ENCODE peak calls at places on chromosomes 2 and 18, in seven cellular contexts. T, Y, Q, D, X, C and I are unnamed samples. For H3K4me1, the result is how much of the 10 kb centered on the place peaks cover.

GRCh38 chr2:100588071-100588786 is 25.4 kb downstream of the PDCL3 start:
- DNase-seq in T (peak), Q (no peak), C (no peak), D (no peak), Y (no peak), X (no peak), I (no peak)

GRCh38 chr2:240407090-240407489 is 28.4 kb upstream of the GPC1 start:
- DNase-seq in D (no peak), T (no peak), Q (no peak), Y (no peak), X (no peak), C (no peak), I (no peak)

GRCh38 chr2:180015951-180016709 is 9.0 kb upstream of the CWC22 start:
- DNase-seq in D (no peak), Q (no peak), T (peak), C (no peak), Y (no peak), X (no peak), I (no peak)

GRCh38 chr2:144942516-144943256 is 422.8 kb upstream of the ZEB2 start:
- DNase-seq in Y (no peak), T (peak), Q (no peak), C (no peak), X (no peak), D (no peak), I (no peak)

GRCh38 chr2:28976584-28976983 is 4.5 kb upstream of the TOGARAM2 start:
- DNase-seq in Q (peak), Y (peak), T (peak), D (no peak), C (no peak), X (no peak), I (no peak)

GRCh38 chr2:45674035-45674791 is 22.7 kb downstream of the PRKCE start:
- DNase-seq in C (no peak), Y (no peak), T (peak), Q (no peak), D (no peak), X (no peak), I (no peak)

GRCh38 chr18:12516049-12516677 is 108.4 kb downstream of the PRELID3A start:
- DNase-seq in D (no peak), X (no peak), Q (no peak), C (no peak), T (no peak), Y (no peak), I (no peak)

GRCh38 chr18:59957957-59958356 is 58.2 kb downstream of the PMAIP1 start:
- DNase-seq in X (peak), Y (no peak), Q (peak), T (peak), C (peak), D (no peak), I (no peak)

GRCh38 chr2:11080253-11081115 is 74.8 kb upstream of the SLC66A3 start:
- DNase-seq in X (peak), Q (no peak), C (no peak), D (no peak), T (no peak), Y (no peak), I (no peak)

GRCh38 chr2:232852676-232853075 is 17.4 kb upstream of the SNORC start:
- DNase-seq in Y (no peak), X (no peak), Q (no peak), T (no peak), C (no peak), D (no peak), I (no peak)
- H3K27ac ChIP-seq in Y (no peak), X (no peak), Q (no peak), T (no peak), C (peak), D (no peak), I (no peak)

GRCh38 chr2:236544362-236544761 is 25.3 kb upstream of the ACKR3 start:
- DNase-seq in Y (no peak), T (no peak), Q (no peak), X (no peak), C (no peak), D (no peak), I (no peak)

GRCh38 chr2:236545248-236545658 is 24.4 kb upstream of the ACKR3 start:
- DNase-seq in Q (no peak), X (no peak), D (no peak), T (no peak), C (no peak), Y (no peak), I (no peak)

GRCh38 chr2:236538242-236538641 is 31.4 kb upstream of the ACKR3 start:
- DNase-seq in T (no peak), D (no peak), Y (no peak), Q (no peak), C (no peak), X (no peak), I (no peak)

GRCh38 chr2:236536727-236537398 is 32.8 kb upstream of the ACKR3 start:
- DNase-seq in Y (peak), Q (no peak), C (no peak), X (no peak), D (peak), T (no peak), I (no peak)

GRCh38 chr2:236541008-236541562 is 28.5 kb upstream of the ACKR3 start:
- DNase-seq in X (no peak), T (peak), Q (no peak), Y (no peak), C (no peak), D (no peak), I (no peak)
- H3K4me1 ChIP-seq in X (under half), T (under half), Q (under half), Y (under half), C (under half), D (under half), I (under half)

DNA sequence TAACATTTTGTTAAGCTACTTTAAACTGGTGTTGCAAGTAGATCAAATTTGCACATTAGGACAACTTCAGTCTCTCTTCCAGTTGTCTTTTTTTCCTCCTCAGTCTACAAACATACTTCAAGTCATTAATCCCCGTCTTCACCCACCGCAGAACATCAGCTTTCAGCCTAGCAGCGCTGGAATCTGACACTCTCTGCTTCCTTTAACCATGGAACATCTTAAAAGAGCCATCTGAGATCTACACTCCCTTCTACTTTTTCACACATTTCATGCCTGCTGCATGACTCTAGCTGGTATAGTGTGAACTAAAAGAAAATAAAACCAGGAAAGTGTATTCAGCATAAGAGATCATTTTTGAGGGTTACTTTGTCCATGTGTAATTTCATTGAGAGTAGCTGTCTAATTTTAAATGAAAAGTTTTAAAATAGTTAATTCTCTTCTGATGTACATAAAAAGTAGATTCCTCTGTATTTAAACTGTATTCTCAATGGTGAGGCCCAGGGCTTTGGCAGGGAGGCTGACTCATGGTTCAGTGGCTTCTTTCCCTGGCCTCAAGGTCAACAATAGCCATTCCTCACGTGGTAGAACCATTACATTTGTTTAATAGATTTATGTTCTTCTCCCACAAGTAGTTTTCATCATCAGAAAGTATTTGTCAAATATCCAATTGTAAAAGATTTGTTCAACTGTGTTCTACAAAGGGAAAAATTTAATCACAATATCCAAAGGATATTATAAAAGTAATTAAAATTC is 16.5 kb downstream of the SGPP2 start:
- DNase-seq in T (peak), X (no peak), Q (peak), D (no peak), Y (no peak), C (no peak), I (no peak)
- H3K4me3 ChIP-seq in T (no peak), X (no peak), Q (no peak), D (no peak), Y (no peak), C (no peak), I (no peak)

DNA sequence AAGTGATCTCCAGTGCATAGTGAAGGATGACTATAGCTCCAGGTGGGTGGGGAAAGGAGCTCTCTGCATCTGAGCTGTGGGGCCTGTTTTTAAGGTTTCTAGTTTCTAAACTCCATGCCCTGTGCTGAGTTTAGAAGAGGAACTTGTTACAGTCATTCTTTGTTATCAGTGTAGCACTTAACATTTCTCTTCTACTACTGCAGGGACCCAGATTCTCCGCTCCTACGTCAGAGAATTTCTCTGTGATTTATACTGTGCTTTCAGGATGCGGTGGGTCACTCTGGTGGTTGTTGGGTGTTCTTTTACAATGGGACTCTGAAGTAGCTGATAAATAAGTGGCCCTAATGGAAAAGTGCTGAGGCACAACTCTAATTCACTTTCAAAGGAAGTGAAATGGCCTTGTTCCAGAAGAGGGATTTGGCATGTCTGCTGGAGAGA is 122.0 kb downstream of the WDSUB1 start:
- DNase-seq in D (no peak), Q (no peak), Y (no peak), X (no peak), T (no peak), C (no peak), I (no peak)
- H3K27ac ChIP-seq in D (no peak), Q (no peak), Y (no peak), X (no peak), T (no peak), C (no peak), I (no peak)

GRCh38 chr2:173090291-173090877 is 14.7 kb downstream of the MAP3K20 start:
- DNase-seq in X (no peak), Q (no peak), Y (no peak), T (peak), C (no peak), D (no peak), I (no peak)
- H3K4me1 ChIP-seq in X (under half), Q (under half), Y (under half), T (under half), C (under half), D (under half), I (under half)

GRCh38 chr2:2542316-2542715 is 211.2 kb upstream of the MYT1L start:
- DNase-seq in T (no peak), D (no peak), Y (peak), X (no peak), Q (no peak), C (no peak), I (no peak)

GRCh38 chr2:2547451-2547850 is 216.4 kb upstream of the MYT1L start:
- DNase-seq in Y (no peak), T (no peak), Q (no peak), C (no peak), D (no peak), X (no peak), I (no peak)

GRCh38 chr2:2546046-2546445 is 215.0 kb upstream of the MYT1L start:
- DNase-seq in Y (no peak), Q (no peak), X (no peak), T (no peak), C (no peak), D (no peak), I (no peak)

GRCh38 chr2:2540406-2540805 is 209.3 kb upstream of the MYT1L start:
- DNase-seq in D (no peak), C (no peak), Q (no peak), Y (peak), X (no peak), T (no peak), I (no peak)

DNA sequence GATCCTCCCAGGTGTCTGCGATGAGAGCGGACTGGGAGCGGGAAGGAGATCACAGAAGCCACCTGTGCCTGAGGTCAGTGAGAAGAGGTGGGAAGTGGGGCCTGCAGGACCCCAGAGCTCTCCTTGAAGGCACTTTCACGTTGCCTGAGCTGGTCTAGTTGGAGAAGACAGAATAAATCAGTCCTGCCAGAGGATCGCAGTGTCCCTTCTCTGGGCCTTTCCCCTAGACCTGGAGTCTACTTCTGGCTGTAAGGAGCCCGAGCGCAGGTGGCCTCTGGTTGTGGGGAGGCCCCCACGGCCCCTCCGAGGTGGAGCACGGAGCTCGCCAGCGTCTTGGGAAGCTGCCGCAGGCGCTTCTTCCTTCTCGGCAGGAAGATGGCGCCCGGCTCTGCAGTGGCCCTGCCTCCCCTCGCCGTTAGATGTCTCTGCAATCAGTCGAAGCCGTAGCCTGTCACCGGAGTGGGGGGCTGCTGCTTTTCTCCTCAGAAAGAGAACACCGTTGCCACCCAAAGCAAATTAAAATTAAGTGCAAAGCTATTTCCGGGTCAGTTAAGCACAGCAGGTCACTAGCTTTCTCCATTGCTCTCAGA is 212.0 kb upstream of the MYT1L start:
- DNase-seq in X (no peak), C (no peak), Y (peak), T (no peak), Q (no peak), D (no peak), I (no peak)
- H3K4me3 ChIP-seq in X (no peak), C (no peak), Y (peak), T (no peak), Q (no peak), D (no peak), I (no peak)

DNA sequence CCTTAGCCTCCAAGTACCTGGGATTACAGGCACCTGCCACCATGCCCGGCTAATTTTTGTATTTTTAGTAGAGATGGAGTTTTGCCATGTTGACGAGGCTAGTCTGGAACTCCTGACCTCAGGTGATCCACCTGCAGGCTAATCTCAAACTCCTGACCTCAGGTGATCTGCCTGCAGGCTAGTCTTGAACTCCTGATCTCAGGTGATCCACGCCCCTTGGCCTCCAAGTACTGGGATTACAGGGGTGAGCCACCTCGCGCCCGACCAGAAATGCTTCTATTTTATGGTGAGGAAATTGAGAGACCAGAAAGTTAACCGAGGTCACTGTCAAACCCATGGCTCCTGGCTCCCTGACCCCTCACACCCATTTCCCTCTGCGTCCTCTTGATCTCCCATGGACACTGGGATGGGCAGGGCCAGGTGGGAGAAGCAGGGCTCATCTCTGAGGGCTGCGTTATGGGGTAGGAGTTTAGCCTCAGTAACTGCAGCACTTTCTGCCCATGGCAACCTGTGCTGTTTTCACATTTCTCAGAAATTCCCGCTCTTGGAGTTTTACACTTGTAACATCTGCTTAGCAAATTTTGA is 210.0 kb downstream of the AGAP1 start:
- DNase-seq in X (no peak), T (no peak), Q (no peak), C (no peak), D (no peak), Y (no peak), I (no peak)
- H3K27ac ChIP-seq in X (no peak), T (no peak), Q (no peak), C (peak), D (no peak), Y (no peak), I (no peak)

GRCh38 chr2:9263388-9263787 is 56.8 kb downstream of the ASAP2 start:
- DNase-seq in X (no peak), D (no peak), Q (no peak), C (no peak), Y (no peak), T (no peak), I (no peak)
- H3K4me1 ChIP-seq in X (under half), D (under half), Q (under half), C (under half), Y (half or more), T (under half), I (under half)

GRCh38 chr2:194954216-194954615 is 702.8 kb upstream of the SLC39A10 start:
- DNase-seq in Q (no peak), C (no peak), T (no peak), Y (no peak), D (no peak), X (no peak), I (no peak)
- H3K4me3 ChIP-seq in Q (no peak), C (no peak), T (no peak), Y (no peak), D (no peak), X (no peak), I (no peak)